ENCODE peak calls at places on chromosomes 16 and 17, in six cellular contexts. V is pancreas, H is lower leg skin, A is AG04450, I is brain microvascular endothelial cell, F is fibroblast of pulmonary artery. C is an unnamed sample.

GRCh38 chr16:31460582-31461002 is 1.3 kb downstream of the ARMC5 start:
- DNase-seq in F (peak), I (peak), H (no peak), V (no peak), A (peak), C (peak)

GRCh38 chr17:16398270-16399267 is 16.8 kb upstream of the TRPV2 start:
- DNase-seq in I (no peak), A (no peak), H (no peak), V (no peak), F (no peak), C (no peak)

GRCh38 chr17:9883451-9883850 is 21.6 kb downstream of the RCVRN start:
- DNase-seq in F (no peak), H (no peak), I (no peak), A (no peak), V (no peak), C (no peak)

GRCh38 chr16:68644715-68645493 is at the start of gene CDH3:
- DNase-seq in V (peak), H (no peak), I (no peak), A (no peak), F (peak), C (no peak)

GRCh38 chr16:20871258-20871657 is 28.9 kb downstream of the DCUN1D3 start:
- DNase-seq in H (no peak), A (no peak), V (no peak), F (no peak), I (no peak), C (no peak)

GRCh38 chr16:17578921-17579876 is 108.4 kb upstream of the XYLT1 start:
- DNase-seq in V (no peak), F (peak), A (peak), H (peak), I (peak), C (peak)

GRCh38 chr16:55730115-55730514 is 74.3 kb downstream of the SLC6A2 start:
- DNase-seq in A (no peak), F (no peak), H (no peak), I (no peak), V (no peak), C (no peak)

GRCh38 chr16:15988268-15989013 is 39.0 kb downstream of the ABCC1 start:
- DNase-seq in A (no peak), H (no peak), I (peak), V (no peak), F (peak), C (no peak)

GRCh38 chr17:9729034-9729650 is 62.2 kb downstream of the DHRS7C start:
- DNase-seq in A (no peak), F (peak), I (no peak), V (no peak), H (no peak), C (peak)

GRCh38 chr16:54597222-54597621 is 310.6 kb upstream of the IRX3 start:
- DNase-seq in H (no peak), F (no peak), V (no peak), A (no peak), I (no peak), C (no peak)

GRCh38 chr17:66717680-66718079 is 117.2 kb upstream of the CACNG5 start:
- DNase-seq in I (no peak), V (no peak), A (no peak), F (no peak), H (no peak), C (no peak)

GRCh38 chr16:3880623-3881498 is at the start of gene CREBBP:
- DNase-seq in V (peak), I (peak), F (peak), A (peak), H (peak), C (no peak)

GRCh38 chr16:3881499-3881995 is 1.0 kb upstream of the CREBBP start:
- DNase-seq in I (no peak), A (no peak), F (no peak), H (peak), V (no peak), C (no peak)

GRCh38 chr16:3878610-3879009 is 1.9 kb downstream of the CREBBP start:
- DNase-seq in I (no peak), H (no peak), F (peak), A (no peak), V (no peak), C (no peak)

GRCh38 chr16:3879887-3880564 is 487 bp downstream of the CREBBP start:
- DNase-seq in A (no peak), V (peak), F (peak), I (peak), H (peak), C (no peak)

DNA sequence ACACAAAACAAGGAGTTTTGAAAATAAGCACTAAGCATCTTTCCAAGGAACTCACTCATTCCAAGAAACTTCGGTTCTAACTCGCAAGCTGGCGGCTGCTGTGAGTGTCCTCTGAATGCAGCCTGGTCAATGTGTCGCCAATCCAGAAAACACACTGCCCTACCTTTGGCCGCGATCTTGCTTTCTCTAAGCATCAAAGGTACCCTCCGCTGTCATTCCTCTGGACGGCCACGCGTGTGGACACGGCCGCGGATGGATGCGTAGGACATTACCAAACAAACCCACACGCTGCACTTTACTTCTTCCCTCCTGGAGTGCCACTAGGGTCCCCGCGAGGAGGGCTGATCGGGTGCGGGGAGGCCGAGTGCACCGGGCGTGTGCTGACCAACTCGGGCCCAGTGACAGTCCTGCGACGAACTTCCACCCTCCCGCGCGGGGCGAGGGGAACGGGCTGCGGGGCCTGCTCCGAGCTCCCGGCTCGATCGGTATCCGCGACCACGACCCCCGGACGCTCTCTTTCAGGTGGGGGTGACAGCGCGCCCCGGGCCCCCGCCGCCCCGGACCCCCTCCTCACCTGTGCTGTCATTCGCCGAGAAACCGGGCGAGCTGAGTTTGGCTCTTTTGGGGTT is 1.1 kb downstream of the CREBBP start:
- DNase-seq in F (no peak), H (no peak), A (no peak), I (no peak), V (no peak), C (no peak)
- TF ChIP-seq CTCF in F (no peak), H (no peak), A (no peak), I (no peak), V (no peak), C (no peak)

GRCh38 chr17:7133424-7133823 is 18.8 kb upstream of the ASGR2 start:
- DNase-seq in H (no peak), A (no peak), I (no peak), F (no peak), V (no peak), C (no peak)
- H3K4me3 ChIP-seq in H (no peak), A (no peak), I (no peak), F (no peak), V (no peak), C (no peak)

GRCh38 chr16:57301126-57301817 is 16.8 kb upstream of the PLLP start:
- DNase-seq in F (no peak), A (no peak), I (no peak), H (no peak), V (no peak), C (no peak)

GRCh38 chr16:57300387-57301125 is 16.1 kb upstream of the PLLP start:
- DNase-seq in A (peak), F (peak), V (peak), H (peak), I (peak), C (peak)

GRCh38 chr16:57299719-57300386 is 15.4 kb upstream of the PLLP start:
- DNase-seq in H (peak), A (peak), V (peak), I (peak), F (peak), C (peak)

GRCh38 chr16:57297856-57298255 is 13.4 kb upstream of the PLLP start:
- DNase-seq in F (no peak), I (no peak), V (no peak), A (no peak), H (no peak), C (no peak)

GRCh38 chr16:57299009-57299718 is 14.7 kb upstream of the PLLP start:
- DNase-seq in F (no peak), I (peak), H (peak), V (no peak), A (peak), C (no peak)
- TF ChIP-seq CTCF in F (peak), I (peak), H (no peak), V (no peak), A (peak), C (no peak)

GRCh38 chr17:20280832-20281231 is 186.5 kb downstream of the LGALS9B start:
- DNase-seq in V (no peak), I (no peak), F (no peak), H (no peak), A (no peak), C (no peak)

GRCh38 chr17:20279631-20280030 is 187.7 kb downstream of the LGALS9B start:
- DNase-seq in F (no peak), H (no peak), I (no peak), A (no peak), V (no peak), C (no peak)

GRCh38 chr17:20281860-20282259 is 185.5 kb downstream of the LGALS9B start:
- DNase-seq in F (no peak), H (no peak), I (no peak), A (no peak), V (no peak), C (no peak)

GRCh38 chr17:20278805-20279204 is 188.5 kb downstream of the LGALS9B start:
- DNase-seq in I (no peak), A (no peak), H (no peak), F (no peak), V (no peak), C (no peak)

DNA sequence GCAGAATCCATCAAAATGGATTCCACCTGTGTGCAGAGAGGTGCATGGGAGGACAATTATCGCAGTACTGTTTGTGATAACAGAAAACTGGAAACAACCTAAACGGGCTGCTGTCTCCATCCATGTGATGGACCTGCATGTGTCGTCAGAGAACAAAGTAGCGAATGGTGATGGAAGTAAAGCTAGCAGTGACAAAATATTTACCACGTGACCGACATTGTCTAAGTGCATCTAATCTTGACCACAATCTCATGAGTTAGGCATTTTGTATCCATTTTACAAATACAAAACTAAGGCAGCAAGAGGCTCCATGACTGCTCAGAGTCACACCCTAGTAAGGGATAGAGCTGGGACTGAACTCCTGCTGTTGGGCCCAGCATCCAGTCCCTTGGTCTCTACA is 187.3 kb downstream of the LGALS9B start:
- DNase-seq in I (no peak), F (no peak), A (no peak), H (no peak), V (no peak), C (no peak)
- H3K4me3 ChIP-seq in I (no peak), F (no peak), A (no peak), H (no peak), V (no peak), C (no peak)

GRCh38 chr17:38716368-38717005 is 11.4 kb downstream of the MLLT6 start:
- DNase-seq in V (no peak), F (no peak), H (no peak), A (no peak), I (no peak), C (no peak)
- TF ChIP-seq CTCF in V (no peak), F (no peak), H (no peak), A (no peak), I (no peak), C (no peak)

DNA sequence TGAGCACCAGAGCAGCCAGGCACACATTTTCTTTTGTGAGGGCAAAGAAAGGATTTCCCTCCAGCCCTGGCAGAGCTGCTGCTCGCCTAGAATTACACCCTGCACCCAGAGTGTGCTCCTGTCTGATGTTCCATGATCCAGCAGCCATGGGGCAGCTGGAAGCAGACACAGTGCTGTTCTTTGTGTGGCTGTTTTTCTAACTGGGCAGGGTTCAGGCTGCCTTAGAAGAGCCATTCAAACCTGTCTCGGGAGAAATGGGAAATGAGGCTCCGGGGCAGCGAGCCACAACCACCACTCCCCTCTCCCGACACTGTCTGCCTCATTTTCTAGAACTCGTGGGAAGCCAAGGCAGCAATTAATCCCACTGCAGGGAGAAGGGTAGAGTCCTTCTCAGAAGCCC is 28.9 kb downstream of the LITAF start:
- DNase-seq in I (no peak), H (no peak), F (no peak), V (no peak), A (no peak), C (no peak)
- H3K4me3 ChIP-seq in I (no peak), H (no peak), F (no peak), V (no peak), A (no peak), C (no peak)

DNA sequence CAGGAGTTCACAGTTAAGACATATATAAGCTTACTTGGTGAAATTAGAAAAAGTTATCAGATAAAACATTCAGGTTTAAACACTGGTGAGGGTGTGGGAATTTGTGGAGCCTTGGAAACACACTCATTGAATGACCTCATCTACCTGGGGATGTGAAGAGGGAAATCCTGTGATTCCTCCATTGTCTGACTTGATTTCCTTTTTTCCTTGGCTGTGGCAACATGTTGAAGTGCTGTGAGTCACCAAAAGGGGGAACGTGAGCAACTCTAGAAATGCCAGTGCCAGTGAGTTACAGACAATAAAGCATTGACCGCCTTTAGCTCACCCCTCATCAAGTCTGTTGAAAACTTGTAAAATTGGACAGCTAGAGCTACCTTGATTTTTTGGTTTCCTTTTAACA is 1.8 kb downstream of the HMOX2 start:
- DNase-seq in F (peak), A (no peak), I (no peak), V (no peak), H (no peak), C (no peak)
- TF ChIP-seq CTCF in F (peak), A (peak), I (peak), V (no peak), H (no peak), C (peak)

GRCh38 chr16:29813644-29814562 is 1.9 kb downstream of the PRRT2 start:
- DNase-seq in F (no peak), V (no peak), H (no peak), I (no peak), A (no peak), C (no peak)
- H3K4me3 ChIP-seq in F (no peak), V (no peak), H (no peak), I (no peak), A (peak), C (no peak)

DNA sequence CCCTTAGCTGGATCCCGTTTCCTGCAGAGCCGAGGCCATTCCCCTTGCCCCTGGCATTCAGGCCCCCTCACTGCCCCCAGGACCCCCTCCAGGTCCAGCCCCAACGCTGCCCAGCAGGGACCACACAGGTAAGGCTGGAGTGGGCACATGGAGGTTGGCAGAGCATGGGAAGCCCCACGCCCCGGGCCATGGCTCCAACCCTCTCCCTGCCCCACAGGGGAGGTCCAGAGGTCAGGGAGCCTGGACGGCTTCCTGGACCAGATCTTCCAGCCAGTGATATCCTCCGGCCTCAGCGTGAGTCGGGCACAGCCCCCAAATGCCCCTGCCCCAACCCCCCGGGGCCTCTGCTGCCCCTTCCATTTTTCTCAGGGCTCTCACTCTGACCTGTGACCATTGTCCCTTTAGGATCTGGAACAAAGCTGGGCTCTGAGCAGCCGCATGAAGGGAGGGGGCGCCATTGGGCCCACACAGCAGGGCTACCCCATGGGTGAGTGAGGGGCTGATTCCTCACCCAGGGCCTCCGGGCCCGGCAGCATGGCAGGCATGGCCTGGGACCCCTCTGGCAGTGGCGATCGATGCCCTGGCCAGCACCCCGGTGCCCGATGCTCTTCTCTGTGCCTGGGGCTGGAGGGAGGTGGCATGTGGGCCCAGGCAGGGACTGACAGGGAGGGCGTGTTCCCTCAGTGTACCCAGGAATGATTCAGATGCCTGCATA is 18.5 kb upstream of the SMIM5 start:
- DNase-seq in A (no peak), F (no peak), H (no peak), I (no peak), V (no peak), C (no peak)
- TF ChIP-seq CTCF in A (no peak), F (no peak), H (no peak), I (no peak), V (no peak), C (no peak)